ENCODE peak calls at places on chromosomes 6 and 20, in eight cellular contexts. L is mucosa of gallbladder; R is fibroblast of mammary gland; W is activated T-helper 2 cell treated with anti-CD3 and anti-CD28 coated beads, Interferon-gamma antibody, Interleukin-2, Interleukin-4, amounts not matched to agents 10 μg/mL and 5 μg/mL and 100 μg/mL, durations not matched to agents 14 hours and 24 hours and 36 hours; Y is mesenchymal stem cell; K is nucleus accumbens; G is Right ventricle myocardium superior; U is dorsolateral prefrontal cortex. Z is an unnamed sample.
A peak's percentile ranks its signal among the peaks of the same experiment; 100 is the strongest.

GRCh38 chr20:43776691-43777090 is 49.9 kb upstream of the GTSF1L start:
- DNase-seq in L (no peak), R (no peak), W (no peak), Y (no peak), K (no peak), G (no peak), U (no peak), Z (no peak)

GRCh38 chr6:166488081-166488685 is 98.3 kb downstream of the RAMACL start:
- DNase-seq in L (peak; percentile 61), R (peak; percentile 10), W (peak; percentile 68), Y (peak; percentile 16), K (no peak), G (peak; percentile 77), U (peak; percentile 28), Z (no peak)

GRCh38 chr6:14406616-14407343 is 289.2 kb downstream of the CD83 start:
- DNase-seq in L (no peak), R (no peak), W (no peak), Y (no peak), K (no peak), G (no peak), U (no peak), Z (no peak)

GRCh38 chr20:9392892-9393857 is 121.2 kb upstream of the LAMP5 start:
- DNase-seq in L (peak; percentile 64), R (peak; percentile 68), W (no peak), Y (peak; percentile 66), K (no peak), G (peak; percentile 81), U (peak; percentile 49), Z (peak; percentile 70)

GRCh38 chr6:90764001-90764400 is 177.1 kb upstream of the MAP3K7 start:
- DNase-seq in L (no peak), R (no peak), W (no peak), Y (peak; percentile 2), K (no peak), G (no peak), U (no peak), Z (no peak)

GRCh38 chr6:161486903-161487531 is 213.2 kb upstream of the AGPAT4 start:
- DNase-seq in L (no peak), R (peak; percentile 62), W (no peak), Y (no peak), K (no peak), G (no peak), U (no peak), Z (no peak)

GRCh38 chr20:58833921-58834320 is 16.8 kb downstream of the GNAS-AS1 start:
- DNase-seq in L (no peak), R (no peak), W (no peak), Y (peak; percentile 13), K (no peak), G (no peak), U (no peak), Z (no peak)

GRCh38 chr6:40347571-40348011 is 239.6 kb downstream of the LRFN2 start:
- DNase-seq in L (peak; percentile 7), R (no peak), W (peak; percentile 2), Y (no peak), K (no peak), G (no peak), U (no peak), Z (no peak)

GRCh38 chr6:170238741-170239565 is 51.9 kb downstream of the DLL1 start:
- DNase-seq in L (no peak), R (no peak), W (no peak), Y (no peak), K (no peak), G (peak; percentile 21), U (no peak), Z (no peak)

GRCh38 chr20:45470262-45470931 is 844 bp downstream of the WFDC2 start:
- DNase-seq in L (peak; percentile 45), R (peak; percentile 7), W (no peak), Y (peak; percentile 25), K (no peak), G (peak; percentile 52), U (no peak), Z (no peak)

GRCh38 chr6:12504325-12504966 is 212.1 kb upstream of the PHACTR1 start:
- DNase-seq in L (no peak), R (peak; percentile 41), W (no peak), Y (no peak), K (no peak), G (no peak), U (no peak), Z (peak; percentile 74)

GRCh38 chr20:23061713-23062561 is 12.5 kb upstream of the THBD start:
- DNase-seq in L (peak; percentile 68), R (peak; percentile 74), W (no peak), Y (peak; percentile 92), K (no peak), G (peak; percentile 67), U (no peak), Z (peak; percentile 79)

GRCh38 chr6:125140808-125141207 is 12.8 kb upstream of the TPD52L1 start:
- DNase-seq in L (no peak), R (peak; percentile 26), W (no peak), Y (no peak), K (no peak), G (no peak), U (no peak), Z (no peak)